ENCODE peak calls at places on chromosomes 5 and 9, in five cellular contexts. R is HCT116, D is erythroblast, Q is sigmoid colon, S is uterus. N is an unnamed sample.

GRCh38 chr5:10537614-10538013 is 26.3 kb upstream of the ANKRD33B start:
- DNase-seq in S (no peak), D (no peak), Q (peak; percentile 49), R (no peak), N (no peak)

GRCh38 chr9:83629433-83630104 is 6.6 kb downstream of the IDNK start:
- DNase-seq in Q (no peak), R (no peak), S (no peak), D (no peak), N (no peak)

GRCh38 chr5:61313960-61314681 is 17.9 kb upstream of the ZSWIM6 start:
- DNase-seq in Q (no peak), D (no peak), R (no peak), S (no peak), N (no peak)

GRCh38 chr9:80501635-80502034 is 929.9 kb downstream of the TLE4 start:
- DNase-seq in S (no peak), Q (no peak), R (no peak), D (no peak), N (no peak)

GRCh38 chr5:100647461-100648230 is 112.5 kb downstream of the FAM174A start:
- DNase-seq in S (peak; percentile 21), Q (peak; percentile 74), R (no peak), D (peak; percentile 51), N (peak; percentile 66)

GRCh38 chr5:154221371-154221896 is 30.9 kb downstream of the GALNT10 start:
- DNase-seq in R (peak; percentile 37), Q (no peak), S (no peak), D (no peak), N (peak; percentile 76)

GRCh38 chr5:57513785-57514184 is 31.2 kb upstream of the ACTBL2 start:
- DNase-seq in R (no peak), S (no peak), Q (no peak), D (no peak), N (no peak)

GRCh38 chr9:21964925-21965385 is 29.2 kb downstream of the CDKN2A start:
- DNase-seq in Q (peak; percentile 75), D (peak; percentile 41), S (no peak), R (no peak), N (peak; percentile 57)

GRCh38 chr5:57839025-57839424 is 356.4 kb upstream of the ACTBL2 start:
- DNase-seq in D (no peak), R (no peak), Q (no peak), S (no peak), N (no peak)

GRCh38 chr5:6540111-6540830 is 91.6 kb downstream of the UBE2QL1 start:
- DNase-seq in S (no peak), Q (no peak), D (no peak), R (no peak), N (no peak)

GRCh38 chr5:97102010-97102470 is 40.4 kb downstream of the LIX1 start:
- DNase-seq in D (no peak), S (no peak), R (no peak), Q (no peak), N (no peak)

GRCh38 chr9:21357479-21358290 is 7.0 kb upstream of the IFNA6 start:
- DNase-seq in S (no peak), R (no peak), D (no peak), Q (no peak), N (no peak)

GRCh38 chr9:136119259-136120118 is 814 bp upstream of the TMEM250 start:
- DNase-seq in Q (no peak), R (no peak), S (no peak), D (no peak), N (peak; percentile 60)

GRCh38 chr5:146877783-146878470 is 630 bp downstream of the PPP2R2B start:
- DNase-seq in S (peak; percentile 16), D (no peak), Q (no peak), R (no peak), N (no peak)

GRCh38 chr5:149357370-149358293 is at the start of gene PCYOX1L:
- DNase-seq in S (peak; percentile 94), Q (peak; percentile 98), R (peak; percentile 90), D (peak; percentile 98), N (peak; percentile 97)

GRCh38 chr5:72624641-72625236 is 117.5 kb upstream of the ZNF366 start:
- DNase-seq in S (peak; percentile 48), R (no peak), Q (peak; percentile 79), D (no peak), N (no peak)

GRCh38 chr5:77658662-77659061 is 20.1 kb upstream of the OTP start:
- DNase-seq in S (no peak), D (no peak), Q (no peak), R (no peak), N (no peak)

GRCh38 chr5:125607018-125607417 is 816.2 kb upstream of the GRAMD2B start:
- DNase-seq in S (no peak), R (no peak), D (no peak), Q (no peak), N (no peak)

GRCh38 chr5:10632110-10632903 is 68.4 kb downstream of the ANKRD33B start:
- DNase-seq in S (no peak), Q (peak; percentile 50), R (peak; percentile 34), D (no peak), N (no peak)

GRCh38 chr5:66642538-66642937 is 46.3 kb downstream of the MAST4 start:
- DNase-seq in S (no peak), R (no peak), Q (no peak), D (no peak), N (no peak)

GRCh38 chr9:107712390-107712789 is 222.8 kb upstream of the KLF4 start:
- DNase-seq in S (no peak), Q (no peak), D (no peak), R (peak; percentile 77), N (no peak)

GRCh38 chr9:90933468-90933867 is 131.8 kb downstream of the SYK start:
- DNase-seq in S (no peak), D (no peak), Q (no peak), R (no peak), N (no peak)

GRCh38 chr5:14236757-14237156 is 93.6 kb downstream of the TRIO start:
- DNase-seq in Q (no peak), R (no peak), D (no peak), S (no peak), N (no peak)

GRCh38 chr9:136719212-136719880 is 7.0 kb downstream of the DIPK1B start:
- DNase-seq in S (no peak), D (no peak), R (no peak), Q (no peak), N (no peak)

GRCh38 chr9:133406480-133407307 is 11.1 kb downstream of the REXO4 start:
- DNase-seq in D (peak; percentile 87), S (peak; percentile 62), R (peak; percentile 47), Q (peak; percentile 85), N (peak; percentile 81)

GRCh38 chr5:83321656-83322055 is 149.9 kb upstream of the VCAN start:
- DNase-seq in D (no peak), Q (no peak), S (no peak), R (no peak), N (no peak)

GRCh38 chr9:127204771-127205470 is 59.7 kb upstream of the GARNL3 start:
- DNase-seq in D (no peak), R (no peak), Q (peak; percentile 66), S (no peak), N (peak; percentile 67)

GRCh38 chr5:22238047-22238446 is 615.1 kb downstream of the CDH12 start:
- DNase-seq in D (no peak), R (no peak), Q (no peak), S (no peak), N (no peak)

GRCh38 chr5:69494481-69494880 is 1.9 kb downstream of the OCLN start:
- DNase-seq in R (no peak), S (no peak), Q (no peak), D (no peak), N (no peak)

GRCh38 chr5:69491838-69492390 is 676 bp upstream of the OCLN start:
- DNase-seq in S (no peak), D (no peak), Q (no peak), R (no peak), N (no peak)

GRCh38 chr5:69491027-69491426 is 1.6 kb upstream of the OCLN start:
- DNase-seq in D (no peak), Q (no peak), S (no peak), R (no peak), N (no peak)

GRCh38 chr5:69493235-69493925 is 790 bp downstream of the OCLN start:
- DNase-seq in D (peak; percentile 38), Q (no peak), S (no peak), R (no peak), N (no peak)

GRCh38 chr5:69492391-69493234 is at the start of gene OCLN:
- DNase-seq in S (no peak), Q (no peak), D (peak; percentile 23), R (peak; percentile 81), N (no peak)
- TF ChIP-seq POLR2A in S (peak; percentile 51), Q (peak; percentile 61), D (no peak), R (no peak), N (no peak)

GRCh38 chr9:17134843-17135577 is at the start of gene CNTLN:
- DNase-seq in D (peak; percentile 94), S (peak; percentile 99), Q (peak; percentile 98), R (peak; percentile 41), N (peak; percentile 96)
- TF ChIP-seq POLR2A in D (peak; percentile 90), S (peak; percentile 75), Q (peak; percentile 38), R (peak; percentile 77), N (peak; percentile 74)

DNA sequence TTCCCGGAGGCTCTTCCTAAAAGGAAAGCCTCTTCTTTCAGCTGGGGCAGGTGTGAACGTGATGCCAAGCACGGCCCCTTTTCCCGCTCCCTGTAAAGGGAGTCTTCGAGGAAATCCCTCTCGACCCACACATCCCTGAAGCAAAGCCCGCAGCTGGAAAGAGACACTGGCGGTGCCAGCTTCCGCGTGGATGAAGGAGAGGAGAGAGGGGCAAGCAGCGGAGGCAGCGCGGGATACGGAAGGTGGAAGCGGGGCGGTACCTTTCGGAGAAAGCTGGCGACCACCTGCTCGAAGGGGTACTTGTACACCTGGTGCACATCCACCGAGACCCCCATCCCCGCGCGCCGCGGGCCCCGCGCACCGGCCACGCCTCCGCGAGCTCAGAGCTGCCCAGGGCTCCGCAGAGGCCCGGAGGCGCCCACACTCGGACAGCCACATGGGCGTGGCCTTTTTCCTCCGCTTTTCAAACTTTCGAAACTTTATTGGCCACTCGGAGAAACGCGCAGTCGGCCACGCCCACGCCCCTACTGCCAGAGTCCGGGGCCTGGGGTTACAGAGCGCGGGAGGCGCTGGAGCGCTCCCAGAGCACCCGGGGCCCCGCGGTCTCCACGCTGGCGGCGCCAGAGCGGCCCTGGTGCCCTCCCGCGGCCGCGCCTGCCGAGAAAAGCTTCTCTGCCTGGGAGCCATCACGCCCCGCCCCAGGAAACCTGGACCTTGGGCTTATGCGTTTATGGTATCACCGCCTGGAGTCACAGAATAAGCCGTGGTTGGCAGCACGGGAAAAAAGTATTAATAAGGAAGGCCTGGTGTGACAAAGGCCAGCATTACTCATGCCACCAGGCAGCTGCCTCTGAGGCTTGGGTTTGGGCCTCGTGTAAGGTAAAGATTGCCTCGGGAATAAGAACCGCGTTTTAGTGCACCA is at the start of gene PRELID2:
- DNase-seq in D (peak; percentile 94), S (peak; percentile 87), R (peak; percentile 79), Q (peak; percentile 92), N (peak; percentile 92)
- TF ChIP-seq POLR2A in D (peak; percentile 91), S (peak; percentile 56), R (peak; percentile 31), Q (peak; percentile 39), N (peak; percentile 82)

GRCh38 chr9:128554155-128554862 is 1.9 kb downstream of the SPTAN1 start:
- DNase-seq in Q (peak; percentile 87), S (peak; percentile 72), D (no peak), R (peak; percentile 35), N (peak; percentile 84)
- TF ChIP-seq POLR2A in Q (no peak), S (peak; percentile 13), D (no peak), R (no peak), N (no peak)

N was measured in adrenal gland.